ENCODE peak calls at places on chromosomes 6 and 20, in six cellular contexts. One of them, this sample, is unnamed.

GRCh38 chr6:156193381-156193780 is 583.8 kb upstream of the ARID1B start:
- DNase-seq in PC-9: no peak
- DNase-seq in HCT116: no peak
- DNase-seq in left lung: no peak
- DNase-seq in cardiac muscle cell: no peak
- DNase-seq in ascending aorta: no peak
- DNase-seq in this sample: peak; percentile 28

GRCh38 chr6:149859368-149859767 is 4.8 kb downstream of the LRP11 start:
- DNase-seq in PC-9: no peak
- DNase-seq in HCT116: no peak
- DNase-seq in left lung: no peak
- DNase-seq in cardiac muscle cell: no peak
- DNase-seq in ascending aorta: no peak
- DNase-seq in this sample: no peak

GRCh38 chr20:17612287-17612974 is 42.6 kb downstream of the DSTN start:
- DNase-seq in PC-9: no peak
- DNase-seq in HCT116: no peak
- DNase-seq in left lung: no peak
- DNase-seq in cardiac muscle cell: no peak
- DNase-seq in ascending aorta: peak; percentile 88
- DNase-seq in this sample: peak; percentile 50

GRCh38 chr6:53611342-53611741 is 54.2 kb downstream of the KLHL31 start:
- DNase-seq in PC-9: no peak
- DNase-seq in HCT116: no peak
- DNase-seq in left lung: no peak
- DNase-seq in cardiac muscle cell: no peak
- DNase-seq in ascending aorta: no peak
- DNase-seq in this sample: no peak

GRCh38 chr6:166587631-166588413 is 1.3 kb upstream of the RAMACL start:
- DNase-seq in PC-9: no peak
- DNase-seq in HCT116: no peak
- DNase-seq in left lung: no peak
- DNase-seq in cardiac muscle cell: no peak
- DNase-seq in ascending aorta: no peak
- DNase-seq in this sample: no peak

GRCh38 chr20:664576-664975 is 11.0 kb downstream of the SCRT2 start:
- DNase-seq in PC-9: no peak
- DNase-seq in HCT116: no peak
- DNase-seq in left lung: no peak
- DNase-seq in cardiac muscle cell: no peak
- DNase-seq in ascending aorta: no peak
- DNase-seq in this sample: no peak

GRCh38 chr20:11792229-11792953 is 125.3 kb upstream of the BTBD3 start:
- DNase-seq in PC-9: no peak
- DNase-seq in HCT116: no peak
- DNase-seq in left lung: no peak
- DNase-seq in cardiac muscle cell: no peak
- DNase-seq in ascending aorta: no peak
- DNase-seq in this sample: no peak

GRCh38 chr6:4396032-4396431 is 260.7 kb upstream of the ECI2 start:
- DNase-seq in PC-9: no peak
- DNase-seq in HCT116: no peak
- DNase-seq in left lung: no peak
- DNase-seq in cardiac muscle cell: no peak
- DNase-seq in ascending aorta: no peak
- DNase-seq in this sample: no peak

GRCh38 chr6:359261-360035 is 32.1 kb upstream of the IRF4 start:
- DNase-seq in PC-9: no peak
- DNase-seq in HCT116: no peak
- DNase-seq in left lung: no peak
- DNase-seq in cardiac muscle cell: no peak
- DNase-seq in ascending aorta: peak; percentile 62
- DNase-seq in this sample: no peak
- H3K9me3 ChIP-seq in PC-9: peaks cover 6% of the 10 kb centered on the region
- H3K9me3 ChIP-seq in HCT116: peaks cover 10% of the 10 kb centered on the region
- H3K9me3 ChIP-seq in left lung: no peaks in the 10 kb centered on the region
- H3K9me3 ChIP-seq in cardiac muscle cell: peaks cover 3% of the 10 kb centered on the region
- H3K9me3 ChIP-seq in ascending aorta: peaks cover 17% of the 10 kb centered on the region
- H3K9me3 ChIP-seq in this sample: no peaks in the 10 kb centered on the region

GRCh38 chr6:106318851-106319250 is 6.7 kb downstream of the ATG5 start:
- DNase-seq in PC-9: no peak
- DNase-seq in HCT116: no peak
- DNase-seq in left lung: no peak
- DNase-seq in cardiac muscle cell: no peak
- DNase-seq in ascending aorta: no peak
- DNase-seq in this sample: no peak
- H3K4me1 ChIP-seq in PC-9: peaks cover 7% of the 10 kb centered on the region
- H3K4me1 ChIP-seq in HCT116: peaks cover 5% of the 10 kb centered on the region
- H3K4me1 ChIP-seq in left lung: no peaks in the 10 kb centered on the region
- H3K4me1 ChIP-seq in cardiac muscle cell: peaks cover 22% of the 10 kb centered on the region
- H3K4me1 ChIP-seq in ascending aorta: no peaks in the 10 kb centered on the region
- H3K4me1 ChIP-seq in this sample: peaks cover 62% of the 10 kb centered on the region

DNA sequence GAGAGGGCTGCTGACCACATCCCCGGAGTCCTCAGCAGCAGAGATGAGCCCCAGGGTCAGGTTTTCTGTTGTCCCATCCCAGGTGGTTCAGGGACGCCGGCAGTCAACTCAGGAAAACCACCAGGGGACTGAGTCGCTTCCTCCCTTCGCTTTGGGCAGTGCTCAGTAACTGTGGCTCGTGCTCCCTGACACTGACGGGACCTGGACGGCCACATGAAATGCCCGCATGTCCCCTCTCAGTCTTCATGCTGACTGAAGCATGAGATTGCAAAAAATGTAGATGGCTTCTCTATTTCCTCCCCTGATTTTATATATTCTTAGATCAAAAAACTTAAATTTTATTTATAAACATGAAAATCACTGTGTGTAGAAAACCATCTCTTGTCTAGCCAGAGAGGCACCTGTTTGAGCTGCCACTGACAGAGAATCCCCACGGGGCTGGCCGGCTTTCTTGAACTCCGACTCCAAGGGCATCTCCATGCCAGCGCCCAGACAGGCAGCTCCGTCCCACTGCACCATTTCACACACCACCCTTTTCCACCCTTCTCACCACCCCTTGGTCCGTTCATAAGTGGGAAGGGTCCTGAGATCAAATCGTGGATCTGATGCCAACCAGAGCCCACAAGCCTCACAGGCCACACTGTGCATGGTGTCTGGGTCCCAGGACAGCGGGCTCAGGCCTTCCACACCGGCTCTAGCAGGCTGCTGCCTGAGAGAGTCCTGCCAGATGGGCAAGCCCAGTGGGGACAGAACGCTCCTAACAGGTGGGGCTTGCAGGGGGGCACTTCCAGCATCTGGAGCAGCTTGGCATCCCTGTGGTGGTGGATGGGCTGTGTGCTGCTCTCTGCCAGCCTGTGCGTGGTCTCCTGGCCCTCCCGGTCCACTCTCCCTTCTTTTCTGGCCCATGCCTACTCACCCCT is 98.2 kb downstream of the SMOC2 start:
- DNase-seq in PC-9: no peak
- DNase-seq in HCT116: no peak
- DNase-seq in left lung: no peak
- DNase-seq in cardiac muscle cell: no peak
- DNase-seq in ascending aorta: no peak
- DNase-seq in this sample: no peak
- H3K9me3 ChIP-seq in PC-9: no peaks in the 10 kb centered on the region
- H3K9me3 ChIP-seq in HCT116: no peaks in the 10 kb centered on the region
- H3K9me3 ChIP-seq in left lung: no peaks in the 10 kb centered on the region
- H3K9me3 ChIP-seq in cardiac muscle cell: no peaks in the 10 kb centered on the region
- H3K9me3 ChIP-seq in ascending aorta: no peaks in the 10 kb centered on the region
- H3K9me3 ChIP-seq in this sample: no peaks in the 10 kb centered on the region

DNA sequence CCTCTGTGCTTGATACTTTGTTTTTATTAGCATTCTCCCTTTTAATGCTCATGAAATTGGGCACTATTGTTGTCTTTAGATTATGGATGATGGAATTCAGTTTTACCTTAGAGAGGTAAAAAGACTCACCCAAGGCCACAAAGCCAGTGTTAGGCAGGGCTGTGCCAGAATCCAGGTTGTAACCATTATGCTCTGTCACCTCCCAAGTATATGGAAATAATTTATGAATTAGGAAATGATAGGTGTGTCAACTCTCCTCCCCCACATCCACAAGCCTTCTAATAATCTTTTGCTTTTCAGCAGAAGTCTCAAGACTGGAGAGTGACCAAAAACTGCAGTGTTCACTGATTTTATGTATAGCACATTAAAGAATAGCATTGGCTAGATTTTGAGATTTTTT is 13.0 kb downstream of the DCBLD1 start:
- DNase-seq in PC-9: no peak
- DNase-seq in HCT116: no peak
- DNase-seq in left lung: no peak
- DNase-seq in cardiac muscle cell: no peak
- DNase-seq in ascending aorta: no peak
- DNase-seq in this sample: no peak
- H3K4me1 ChIP-seq in PC-9: peaks cover 19% of the 10 kb centered on the region
- H3K4me1 ChIP-seq in HCT116: peaks cover 57% of the 10 kb centered on the region
- H3K4me1 ChIP-seq in left lung: peaks cover 47% of the 10 kb centered on the region
- H3K4me1 ChIP-seq in cardiac muscle cell: no peaks in the 10 kb centered on the region
- H3K4me1 ChIP-seq in ascending aorta: no peaks in the 10 kb centered on the region
- H3K4me1 ChIP-seq in this sample: peaks cover 3% of the 10 kb centered on the region

GRCh38 chr20:56308036-56308435 is 50.7 kb upstream of the FAM210B start:
- DNase-seq in PC-9: no peak
- DNase-seq in HCT116: no peak
- DNase-seq in left lung: no peak
- DNase-seq in cardiac muscle cell: no peak
- DNase-seq in ascending aorta: no peak
- DNase-seq in this sample: no peak
- H3K9me3 ChIP-seq in PC-9: no peaks in the 10 kb centered on the region
- H3K9me3 ChIP-seq in HCT116: no peaks in the 10 kb centered on the region
- H3K9me3 ChIP-seq in left lung: no peaks in the 10 kb centered on the region
- H3K9me3 ChIP-seq in cardiac muscle cell: no peaks in the 10 kb centered on the region
- H3K9me3 ChIP-seq in ascending aorta: no peaks in the 10 kb centered on the region
- H3K9me3 ChIP-seq in this sample: no peaks in the 10 kb centered on the region

GRCh38 chr20:23624307-23624706 is 13.4 kb downstream of the CST3 start:
- DNase-seq in PC-9: no peak
- DNase-seq in HCT116: no peak
- DNase-seq in left lung: no peak
- DNase-seq in cardiac muscle cell: no peak
- DNase-seq in ascending aorta: no peak
- DNase-seq in this sample: no peak
- H3K4me1 ChIP-seq in PC-9: peaks cover 34% of the 10 kb centered on the region
- H3K4me1 ChIP-seq in HCT116: peaks cover 44% of the 10 kb centered on the region
- H3K4me1 ChIP-seq in left lung: no peaks in the 10 kb centered on the region
- H3K4me1 ChIP-seq in cardiac muscle cell: peaks cover 4% of the 10 kb centered on the region
- H3K4me1 ChIP-seq in ascending aorta: no peaks in the 10 kb centered on the region
- H3K4me1 ChIP-seq in this sample: no peaks in the 10 kb centered on the region

DNA sequence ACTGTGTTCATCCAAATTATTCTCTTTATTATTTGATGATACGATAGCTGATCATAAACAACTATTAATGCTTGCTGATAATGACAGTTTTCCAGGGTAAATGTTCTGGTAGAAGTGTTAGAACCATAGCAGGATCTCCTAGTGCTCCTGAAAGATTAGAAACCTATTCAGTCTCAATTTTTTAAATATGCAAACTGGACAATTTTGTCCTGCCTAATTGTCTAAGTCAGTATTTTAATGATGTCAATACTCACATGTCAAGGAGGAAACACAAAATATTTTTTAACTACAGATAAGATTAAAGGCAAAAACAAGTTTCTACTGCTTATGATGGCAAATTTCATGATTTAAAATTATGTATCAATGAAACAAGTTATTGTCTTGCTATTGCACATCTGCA is 233.9 kb downstream of the RFPL4B start:
- DNase-seq in PC-9: no peak
- DNase-seq in HCT116: no peak
- DNase-seq in left lung: no peak
- DNase-seq in cardiac muscle cell: no peak
- DNase-seq in ascending aorta: no peak
- DNase-seq in this sample: no peak
- H3K9me3 ChIP-seq in PC-9: no peaks in the 10 kb centered on the region
- H3K9me3 ChIP-seq in HCT116: no peaks in the 10 kb centered on the region
- H3K9me3 ChIP-seq in left lung: no peaks in the 10 kb centered on the region
- H3K9me3 ChIP-seq in cardiac muscle cell: no peaks in the 10 kb centered on the region
- H3K9me3 ChIP-seq in ascending aorta: no peaks in the 10 kb centered on the region
- H3K9me3 ChIP-seq in this sample: no peaks in the 10 kb centered on the region